ENCODE peak calls at places on chromosome 18, in five cellular contexts. G, J, V, Y and E are unnamed samples.

GRCh38 chr18:7931763-7932162 is 364.6 kb downstream of the PTPRM start:
- DNase-seq in G (no peak), J (no peak), V (no peak), Y (no peak), E (no peak)

GRCh38 chr18:39596891-39597290 is 2031.3 kb upstream of the CELF4 start:
- DNase-seq in G (no peak), J (no peak), V (no peak), Y (no peak), E (no peak)

GRCh38 chr18:59249186-59249774 is 24.0 kb downstream of the RAX start:
- DNase-seq in G (peak; percentile 41), J (no peak), V (no peak), Y (peak; percentile 59), E (no peak)

GRCh38 chr18:33264566-33264965 is 176.0 kb downstream of the CCDC178 start:
- DNase-seq in G (no peak), J (no peak), V (no peak), Y (no peak), E (no peak)

GRCh38 chr18:7789853-7790552 is 222.9 kb downstream of the PTPRM start:
- DNase-seq in G (no peak), J (no peak), V (no peak), Y (no peak), E (no peak)

GRCh38 chr18:24015897-24016631 is 1.5 kb downstream of the TTC39C start:
- DNase-seq in G (no peak), J (no peak), V (no peak), Y (no peak), E (no peak)

GRCh38 chr18:46167971-46168370 is 63.8 kb downstream of the HAUS1 start:
- DNase-seq in G (no peak), J (no peak), V (no peak), Y (no peak), E (peak; percentile 58)

GRCh38 chr18:45287531-45287930 is 327.7 kb upstream of the SLC14A2 start:
- DNase-seq in G (no peak), J (no peak), V (no peak), Y (no peak), E (no peak)

GRCh38 chr18:26309283-26309682 is 83.0 kb downstream of the TAF4B start:
- DNase-seq in G (no peak), J (no peak), V (no peak), Y (no peak), E (no peak)

GRCh38 chr18:35041752-35042379 is 653 bp downstream of the MAPRE2 start:
- DNase-seq in G (no peak), J (no peak), V (no peak), Y (no peak), E (no peak)

GRCh38 chr18:32549248-32549842 is 78.7 kb upstream of the GAREM1 start:
- DNase-seq in G (peak; percentile 41), J (peak; percentile 24), V (no peak), Y (no peak), E (no peak)

GRCh38 chr18:48042431-48042830 is 112.0 kb upstream of the SMAD2 start:
- DNase-seq in G (no peak), J (no peak), V (no peak), Y (no peak), E (no peak)

GRCh38 chr18:21769206-21769605 is 28.6 kb downstream of the MIB1 start:
- DNase-seq in G (no peak), J (no peak), V (no peak), Y (no peak), E (no peak)

GRCh38 chr18:49368161-49368875 is 92.1 kb downstream of the DYM start:
- DNase-seq in G (no peak), J (no peak), V (no peak), Y (no peak), E (no peak)

GRCh38 chr18:47420130-47420529 is 168.7 kb upstream of the SKOR2 start:
- DNase-seq in G (no peak), J (no peak), V (no peak), Y (no peak), E (no peak)

GRCh38 chr18:42137671-42138375 is 182.8 kb downstream of the PIK3C3 start:
- DNase-seq in G (no peak), J (no peak), V (no peak), Y (no peak), E (no peak)

GRCh38 chr18:42141439-42141838 is 186.4 kb downstream of the PIK3C3 start:
- DNase-seq in G (no peak), J (no peak), V (no peak), Y (no peak), E (no peak)
- TF ChIP-seq CTCF in G (no peak), J (no peak), V (no peak), Y (no peak), E (no peak)

GRCh38 chr18:36733150-36733549 is 95.7 kb downstream of the TPGS2 start:
- DNase-seq in G (no peak), J (no peak), V (no peak), Y (no peak), E (no peak)
- TF ChIP-seq CTCF in G (no peak), J (no peak), V (no peak), Y (no peak), E (no peak)

GRCh38 chr18:11980555-11981382 is 538 bp upstream of the IMPA2 start:
- DNase-seq in G (peak; percentile 97), J (peak; percentile 89), V (peak; percentile 76), Y (peak; percentile 99), E (peak; percentile 97)
- TF ChIP-seq CTCF in G (no peak), J (no peak), V (peak; percentile 20), Y (no peak), E (no peak)

DNA sequence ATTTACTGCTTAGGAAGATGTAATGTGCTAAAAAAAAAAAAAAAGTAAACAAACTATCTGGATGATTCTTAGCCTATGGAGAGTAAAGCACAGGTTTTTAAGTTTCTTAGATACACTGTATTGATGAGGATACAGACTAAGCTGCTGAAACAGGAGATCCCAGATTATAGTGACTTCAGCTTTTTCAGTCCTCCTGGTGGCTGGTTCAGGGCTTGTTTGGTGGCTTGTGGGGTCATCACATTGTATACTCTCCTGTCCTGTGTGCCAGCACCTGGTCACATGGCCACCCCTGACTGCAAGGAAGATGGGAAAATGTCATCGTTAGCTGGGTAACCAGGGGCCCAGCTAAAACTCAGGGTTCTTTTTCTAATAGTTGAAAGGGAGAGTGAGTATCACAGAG is 31.4 kb downstream of the RAB31 start:
- DNase-seq in G (no peak), J (no peak), V (no peak), Y (no peak), E (no peak)
- TF ChIP-seq CTCF in G (no peak), J (no peak), V (no peak), Y (no peak), E (no peak)

GRCh38 chr18:53701697-53702096 is 522.8 kb downstream of the MBD2 start:
- DNase-seq in G (no peak), J (no peak), V (no peak), Y (no peak), E (no peak)

GRCh38 chr18:53702480-53702879 is 522.0 kb downstream of the MBD2 start:
- DNase-seq in G (no peak), J (no peak), V (no peak), Y (no peak), E (no peak)

DNA sequence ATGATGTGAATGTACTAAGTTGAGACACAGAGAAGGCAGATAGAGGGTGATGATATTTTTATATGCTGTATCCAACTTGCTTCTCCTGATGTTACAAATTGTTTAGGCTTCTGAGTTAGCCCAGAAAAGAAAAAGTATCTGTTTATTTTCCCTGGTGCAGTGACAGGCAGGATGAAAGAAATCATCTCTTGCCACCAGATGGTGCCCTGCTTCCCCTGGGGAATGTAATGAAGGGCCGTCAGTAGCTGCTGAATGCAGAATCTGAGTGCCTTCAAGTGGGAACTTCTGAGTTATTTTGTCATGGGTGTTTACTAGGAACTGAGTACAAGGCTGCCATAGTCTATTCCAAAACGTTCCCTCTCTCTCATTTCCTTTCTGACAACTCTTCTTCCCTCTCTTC is 525.6 kb downstream of the MBD2 start:
- DNase-seq in G (no peak), J (no peak), V (no peak), Y (no peak), E (no peak)
- TF ChIP-seq CTCF in G (no peak), J (no peak), V (peak; percentile 62), Y (peak; percentile 19), E (no peak)

DNA sequence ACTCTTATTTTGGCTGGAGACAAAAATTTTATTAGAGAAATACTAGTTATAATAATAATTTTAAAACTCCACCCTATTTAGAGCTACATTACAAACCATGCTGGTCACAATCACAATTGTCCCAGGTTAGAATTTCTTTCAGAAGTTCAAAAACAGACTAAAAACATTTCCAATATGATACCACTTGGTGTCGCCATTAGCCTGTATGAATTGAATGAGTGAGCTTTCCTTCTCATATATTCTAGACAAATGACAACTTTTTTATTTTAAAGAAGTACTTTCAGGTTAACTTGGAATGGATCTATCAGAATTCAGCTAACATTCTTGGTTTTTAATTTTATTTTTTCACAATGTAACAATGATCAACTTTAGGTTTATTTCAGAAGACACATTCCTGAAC is 48.0 kb downstream of the SERPINB8 start:
- DNase-seq in G (no peak), J (no peak), V (no peak), Y (no peak), E (no peak)
- TF ChIP-seq CTCF in G (no peak), J (no peak), V (peak; percentile 58), Y (peak; percentile 55), E (peak; percentile 43)

GRCh38 chr18:11992096-11992785 is 10.9 kb downstream of the IMPA2 start:
- DNase-seq in G (no peak), J (no peak), V (no peak), Y (no peak), E (no peak)

GRCh38 chr18:11989966-11990380 is 8.7 kb downstream of the IMPA2 start:
- DNase-seq in G (no peak), J (no peak), V (no peak), Y (no peak), E (no peak)

GRCh38 chr18:11990541-11990940 is 9.2 kb downstream of the IMPA2 start:
- DNase-seq in G (no peak), J (no peak), V (no peak), Y (no peak), E (no peak)

GRCh38 chr18:11989174-11989573 is 7.9 kb downstream of the IMPA2 start:
- DNase-seq in G (no peak), J (no peak), V (no peak), Y (no peak), E (no peak)

GRCh38 chr18:11991021-11991770 is 9.9 kb downstream of the IMPA2 start:
- DNase-seq in G (no peak), J (no peak), V (no peak), Y (no peak), E (no peak)
- TF ChIP-seq CTCF in G (no peak), J (no peak), V (no peak), Y (no peak), E (no peak)

DNA sequence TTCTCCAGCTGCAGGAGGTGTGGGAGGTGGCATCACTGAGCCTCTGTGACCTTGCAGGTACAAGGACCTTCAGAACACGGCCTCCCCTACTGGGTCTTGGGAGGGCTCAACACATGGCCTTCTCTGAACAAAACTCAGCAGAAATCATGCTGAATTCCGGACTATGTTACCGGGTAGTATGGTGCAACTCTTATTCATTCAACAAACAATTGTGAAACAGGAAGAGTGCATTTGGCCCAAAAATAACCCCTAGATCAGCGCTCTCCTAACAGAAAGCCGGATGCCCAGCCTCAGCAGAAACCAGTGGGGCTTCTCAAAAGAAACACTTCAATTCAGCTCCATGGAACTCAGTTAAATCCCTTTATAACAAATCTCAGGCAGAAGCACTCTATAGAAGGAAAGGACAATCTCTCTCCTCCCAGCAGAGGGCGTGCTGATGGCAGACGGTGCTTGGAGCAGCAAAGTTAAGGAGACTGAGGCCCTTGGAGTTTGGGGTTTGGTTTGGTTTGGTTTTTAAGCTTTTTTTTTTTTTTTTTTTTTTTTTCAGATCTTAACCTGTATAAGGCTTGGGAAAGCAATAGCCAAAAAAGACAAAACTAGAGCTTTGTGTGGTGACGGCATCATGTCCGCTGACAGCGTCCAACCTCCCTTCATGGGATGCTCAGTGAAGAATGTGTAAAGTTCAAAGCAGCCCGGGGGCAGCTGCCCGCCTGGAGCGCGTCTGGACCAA is 104.2 kb upstream of the SALL3 start:
- DNase-seq in G (peak; percentile 20), J (no peak), V (no peak), Y (no peak), E (no peak)
- TF ChIP-seq CTCF in G (peak; percentile 18), J (no peak), V (peak; percentile 19), Y (peak; percentile 42), E (peak; percentile 57)